ENCODE peak calls at places on chromosomes 13 and 19, in eight cellular contexts. One of them, this sample, is unnamed.

GRCh38 chr13:25980255-25980654 is 71.6 kb downstream of the SHISA2 start:
- DNase-seq in left lung: no peak
- DNase-seq in CD8-positive, alpha-beta memory T cell: no peak
- DNase-seq in right cardiac atrium: no peak
- DNase-seq in WERI-Rb-1: peak; percentile 47
- DNase-seq in aorta: no peak
- DNase-seq in heart left ventricle: no peak
- DNase-seq in choroid plexus epithelial cell: peak; percentile 58
- DNase-seq in this sample: no peak

GRCh38 chr13:50098693-50099092 is 83.4 kb downstream of the KCNRG start:
- DNase-seq in left lung: no peak
- DNase-seq in aorta: no peak
- DNase-seq in CD8-positive, alpha-beta memory T cell: no peak
- DNase-seq in WERI-Rb-1: no peak
- DNase-seq in heart left ventricle: no peak
- DNase-seq in choroid plexus epithelial cell: no peak
- DNase-seq in right cardiac atrium: no peak
- DNase-seq in this sample: no peak

GRCh38 chr19:35643255-35644205 is 2.0 kb downstream of the ETV2 start:
- DNase-seq in WERI-Rb-1: peak; percentile 92
- DNase-seq in right cardiac atrium: peak; percentile 87
- DNase-seq in heart left ventricle: peak; percentile 74
- DNase-seq in choroid plexus epithelial cell: peak; percentile 82
- DNase-seq in CD8-positive, alpha-beta memory T cell: peak; percentile 82
- DNase-seq in left lung: peak; percentile 90
- DNase-seq in aorta: peak; percentile 89
- DNase-seq in this sample: peak; percentile 69

GRCh38 chr19:38975861-38976271 is 324 bp upstream of the FBXO17 start:
- DNase-seq in right cardiac atrium: no peak
- DNase-seq in left lung: peak; percentile 35
- DNase-seq in CD8-positive, alpha-beta memory T cell: no peak
- DNase-seq in choroid plexus epithelial cell: peak; percentile 51
- DNase-seq in WERI-Rb-1: peak; percentile 88
- DNase-seq in aorta: peak; percentile 50
- DNase-seq in heart left ventricle: peak; percentile 20
- DNase-seq in this sample: peak; percentile 52

GRCh38 chr13:105442941-105443340 is 1092.5 kb downstream of the EFNB2 start:
- DNase-seq in CD8-positive, alpha-beta memory T cell: no peak
- DNase-seq in left lung: no peak
- DNase-seq in aorta: no peak
- DNase-seq in right cardiac atrium: no peak
- DNase-seq in heart left ventricle: peak; percentile 18
- DNase-seq in WERI-Rb-1: no peak
- DNase-seq in choroid plexus epithelial cell: peak; percentile 99
- DNase-seq in this sample: peak; percentile 85

GRCh38 chr13:24502567-24503375 is 9.8 kb downstream of the PARP4 start:
- DNase-seq in choroid plexus epithelial cell: peak; percentile 61
- DNase-seq in WERI-Rb-1: no peak
- DNase-seq in aorta: no peak
- DNase-seq in left lung: no peak
- DNase-seq in right cardiac atrium: peak; percentile 40
- DNase-seq in heart left ventricle: no peak
- DNase-seq in CD8-positive, alpha-beta memory T cell: no peak
- DNase-seq in this sample: peak; percentile 64

GRCh38 chr13:113364371-113364932 is 522 bp upstream of the GRTP1 start:
- DNase-seq in right cardiac atrium: no peak
- DNase-seq in CD8-positive, alpha-beta memory T cell: peak; percentile 7
- DNase-seq in heart left ventricle: no peak
- DNase-seq in choroid plexus epithelial cell: no peak
- DNase-seq in aorta: no peak
- DNase-seq in left lung: no peak
- DNase-seq in WERI-Rb-1: peak; percentile 40
- DNase-seq in this sample: no peak

GRCh38 chr19:11814707-11815050 is 606 bp downstream of the ZNF440 start:
- DNase-seq in right cardiac atrium: no peak
- DNase-seq in left lung: no peak
- DNase-seq in WERI-Rb-1: no peak
- DNase-seq in heart left ventricle: no peak
- DNase-seq in CD8-positive, alpha-beta memory T cell: no peak
- DNase-seq in aorta: no peak
- DNase-seq in choroid plexus epithelial cell: peak; percentile 51
- DNase-seq in this sample: peak; percentile 47

GRCh38 chr19:35959968-35960320 is 23.8 kb downstream of the LRFN3 start:
- DNase-seq in right cardiac atrium: no peak
- DNase-seq in heart left ventricle: no peak
- DNase-seq in aorta: no peak
- DNase-seq in left lung: no peak
- DNase-seq in choroid plexus epithelial cell: no peak
- DNase-seq in WERI-Rb-1: no peak
- DNase-seq in CD8-positive, alpha-beta memory T cell: no peak
- DNase-seq in this sample: no peak

GRCh38 chr13:49308977-49309408 is 61.3 kb downstream of the CDADC1 start:
- DNase-seq in heart left ventricle: no peak
- DNase-seq in choroid plexus epithelial cell: peak; percentile 35
- DNase-seq in left lung: no peak
- DNase-seq in right cardiac atrium: peak; percentile 54
- DNase-seq in aorta: no peak
- DNase-seq in CD8-positive, alpha-beta memory T cell: no peak
- DNase-seq in WERI-Rb-1: no peak
- DNase-seq in this sample: peak; percentile 30

GRCh38 chr13:110445183-110445582 is 116.3 kb downstream of the RAB20 start:
- DNase-seq in left lung: no peak
- DNase-seq in aorta: no peak
- DNase-seq in WERI-Rb-1: no peak
- DNase-seq in heart left ventricle: no peak
- DNase-seq in choroid plexus epithelial cell: peak; percentile 89
- DNase-seq in right cardiac atrium: no peak
- DNase-seq in CD8-positive, alpha-beta memory T cell: no peak
- DNase-seq in this sample: no peak

GRCh38 chr13:60019119-60019993 is 144.4 kb downstream of the DIAPH3 start:
- DNase-seq in aorta: no peak
- DNase-seq in CD8-positive, alpha-beta memory T cell: no peak
- DNase-seq in heart left ventricle: no peak
- DNase-seq in choroid plexus epithelial cell: peak; percentile 61
- DNase-seq in left lung: no peak
- DNase-seq in WERI-Rb-1: no peak
- DNase-seq in right cardiac atrium: no peak
- DNase-seq in this sample: peak; percentile 55

GRCh38 chr19:7926727-7927604 is 1.0 kb upstream of the CTXN1 start:
- DNase-seq in CD8-positive, alpha-beta memory T cell: no peak
- DNase-seq in heart left ventricle: peak; percentile 11
- DNase-seq in left lung: no peak
- DNase-seq in WERI-Rb-1: peak; percentile 45
- DNase-seq in right cardiac atrium: peak; percentile 38
- DNase-seq in choroid plexus epithelial cell: no peak
- DNase-seq in aorta: peak; percentile 57
- DNase-seq in this sample: no peak

GRCh38 chr19:6278740-6279619 is 795 bp downstream of the MLLT1 start:
- DNase-seq in choroid plexus epithelial cell: no peak
- DNase-seq in WERI-Rb-1: no peak
- DNase-seq in aorta: no peak
- DNase-seq in left lung: no peak
- DNase-seq in heart left ventricle: no peak
- DNase-seq in right cardiac atrium: peak; percentile 39
- DNase-seq in CD8-positive, alpha-beta memory T cell: peak; percentile 24
- DNase-seq in this sample: no peak

GRCh38 chr19:6279620-6279930 is 200 bp downstream of the MLLT1 start:
- DNase-seq in choroid plexus epithelial cell: no peak
- DNase-seq in CD8-positive, alpha-beta memory T cell: no peak
- DNase-seq in right cardiac atrium: peak; percentile 41
- DNase-seq in WERI-Rb-1: no peak
- DNase-seq in aorta: no peak
- DNase-seq in heart left ventricle: no peak
- DNase-seq in left lung: no peak
- DNase-seq in this sample: no peak

GRCh38 chr19:6279931-6280591 is at the start of gene MLLT1:
- DNase-seq in heart left ventricle: peak; percentile 98
- DNase-seq in aorta: peak; percentile 98
- DNase-seq in right cardiac atrium: peak; percentile 97
- DNase-seq in left lung: peak; percentile 97
- DNase-seq in WERI-Rb-1: peak; percentile 97
- DNase-seq in CD8-positive, alpha-beta memory T cell: peak; percentile 90
- DNase-seq in choroid plexus epithelial cell: peak; percentile 98
- DNase-seq in this sample: peak; percentile 96

GRCh38 chr19:6276447-6276846 is 3.3 kb downstream of the MLLT1 start:
- DNase-seq in choroid plexus epithelial cell: peak; percentile 75
- DNase-seq in right cardiac atrium: peak; percentile 76
- DNase-seq in CD8-positive, alpha-beta memory T cell: no peak
- DNase-seq in left lung: no peak
- DNase-seq in heart left ventricle: peak; percentile 45
- DNase-seq in WERI-Rb-1: peak; percentile 70
- DNase-seq in aorta: peak; percentile 81
- DNase-seq in this sample: peak; percentile 94

GRCh38 chr19:6278051-6278450 is 1.7 kb downstream of the MLLT1 start:
- DNase-seq in WERI-Rb-1: no peak
- DNase-seq in heart left ventricle: no peak
- DNase-seq in right cardiac atrium: no peak
- DNase-seq in left lung: no peak
- DNase-seq in choroid plexus epithelial cell: no peak
- DNase-seq in CD8-positive, alpha-beta memory T cell: no peak
- DNase-seq in aorta: no peak
- DNase-seq in this sample: no peak
- H3K4me3 ChIP-seq in WERI-Rb-1: no peak overlapping the region
- H3K4me3 ChIP-seq in heart left ventricle: no peak overlapping the region
- H3K4me3 ChIP-seq in right cardiac atrium: no peak overlapping the region
- H3K4me3 ChIP-seq in left lung: no peak overlapping the region
- H3K4me3 ChIP-seq in choroid plexus epithelial cell: peak overlapping the region; percentile 74
- H3K4me3 ChIP-seq in CD8-positive, alpha-beta memory T cell: no peak overlapping the region
- H3K4me3 ChIP-seq in aorta: no peak overlapping the region
- H3K4me3 ChIP-seq in this sample: peak overlapping the region; percentile 87

GRCh38 chr13:39209731-39210633 is 171.7 kb downstream of the NHLRC3 start:
- DNase-seq in heart left ventricle: no peak
- DNase-seq in aorta: no peak
- DNase-seq in CD8-positive, alpha-beta memory T cell: no peak
- DNase-seq in left lung: no peak
- DNase-seq in right cardiac atrium: no peak
- DNase-seq in WERI-Rb-1: no peak
- DNase-seq in choroid plexus epithelial cell: peak; percentile 14
- DNase-seq in this sample: peak; percentile 32

GRCh38 chr13:39215971-39216370 is 177.7 kb downstream of the NHLRC3 start:
- DNase-seq in aorta: no peak
- DNase-seq in right cardiac atrium: no peak
- DNase-seq in WERI-Rb-1: no peak
- DNase-seq in left lung: no peak
- DNase-seq in choroid plexus epithelial cell: no peak
- DNase-seq in CD8-positive, alpha-beta memory T cell: no peak
- DNase-seq in heart left ventricle: no peak
- DNase-seq in this sample: no peak

GRCh38 chr13:39210961-39211534 is 172.8 kb downstream of the NHLRC3 start:
- DNase-seq in CD8-positive, alpha-beta memory T cell: no peak
- DNase-seq in WERI-Rb-1: no peak
- DNase-seq in heart left ventricle: no peak
- DNase-seq in aorta: no peak
- DNase-seq in right cardiac atrium: no peak
- DNase-seq in choroid plexus epithelial cell: no peak
- DNase-seq in left lung: no peak
- DNase-seq in this sample: no peak
- H3K4me3 ChIP-seq in CD8-positive, alpha-beta memory T cell: no peak overlapping the region
- H3K4me3 ChIP-seq in WERI-Rb-1: no peak overlapping the region
- H3K4me3 ChIP-seq in heart left ventricle: no peak overlapping the region
- H3K4me3 ChIP-seq in aorta: no peak overlapping the region
- H3K4me3 ChIP-seq in right cardiac atrium: no peak overlapping the region
- H3K4me3 ChIP-seq in choroid plexus epithelial cell: no peak overlapping the region
- H3K4me3 ChIP-seq in left lung: no peak overlapping the region
- H3K4me3 ChIP-seq in this sample: no peak overlapping the region

DNA sequence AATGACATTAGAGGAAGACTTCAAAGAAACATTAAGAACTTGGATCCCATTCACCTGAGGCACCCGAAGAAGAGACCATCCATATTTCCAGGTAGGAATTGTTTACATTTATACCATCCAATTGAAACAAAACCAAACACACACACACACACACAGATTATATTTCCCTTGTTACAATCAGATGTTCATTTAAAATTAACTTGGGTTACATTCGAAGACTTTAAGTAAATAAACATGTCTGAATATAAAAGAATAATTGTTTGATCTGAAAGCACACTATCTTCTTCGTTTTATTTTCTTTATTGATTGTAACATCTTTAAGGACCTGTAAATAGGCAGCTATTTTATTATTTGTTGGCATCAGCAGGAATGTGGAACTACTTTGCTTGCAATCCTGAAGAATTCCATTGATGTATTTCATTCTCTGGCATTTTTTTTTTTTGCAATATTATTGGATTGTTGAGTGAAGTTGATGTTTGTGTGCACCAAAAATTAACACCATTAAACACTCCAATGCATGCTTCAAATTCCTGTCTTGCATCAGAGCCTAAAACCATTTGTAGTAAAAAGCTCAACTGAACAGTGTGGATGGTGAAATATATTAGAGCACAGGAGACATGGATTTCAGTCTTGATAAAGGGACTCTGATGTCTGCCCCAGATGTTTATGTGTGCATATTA is 85.3 kb upstream of the FRY start:
- DNase-seq in aorta: no peak
- DNase-seq in left lung: no peak
- DNase-seq in right cardiac atrium: no peak
- DNase-seq in CD8-positive, alpha-beta memory T cell: no peak
- DNase-seq in WERI-Rb-1: no peak
- DNase-seq in heart left ventricle: no peak
- DNase-seq in choroid plexus epithelial cell: peak; percentile 46
- DNase-seq in this sample: peak; percentile 44
- H3K4me3 ChIP-seq in aorta: no peak overlapping the region
- H3K4me3 ChIP-seq in left lung: no peak overlapping the region
- H3K4me3 ChIP-seq in right cardiac atrium: no peak overlapping the region
- H3K4me3 ChIP-seq in CD8-positive, alpha-beta memory T cell: no peak overlapping the region
- H3K4me3 ChIP-seq in WERI-Rb-1: no peak overlapping the region
- H3K4me3 ChIP-seq in heart left ventricle: peak overlapping the region; percentile 21
- H3K4me3 ChIP-seq in choroid plexus epithelial cell: no peak overlapping the region
- H3K4me3 ChIP-seq in this sample: no peak overlapping the region

DNA sequence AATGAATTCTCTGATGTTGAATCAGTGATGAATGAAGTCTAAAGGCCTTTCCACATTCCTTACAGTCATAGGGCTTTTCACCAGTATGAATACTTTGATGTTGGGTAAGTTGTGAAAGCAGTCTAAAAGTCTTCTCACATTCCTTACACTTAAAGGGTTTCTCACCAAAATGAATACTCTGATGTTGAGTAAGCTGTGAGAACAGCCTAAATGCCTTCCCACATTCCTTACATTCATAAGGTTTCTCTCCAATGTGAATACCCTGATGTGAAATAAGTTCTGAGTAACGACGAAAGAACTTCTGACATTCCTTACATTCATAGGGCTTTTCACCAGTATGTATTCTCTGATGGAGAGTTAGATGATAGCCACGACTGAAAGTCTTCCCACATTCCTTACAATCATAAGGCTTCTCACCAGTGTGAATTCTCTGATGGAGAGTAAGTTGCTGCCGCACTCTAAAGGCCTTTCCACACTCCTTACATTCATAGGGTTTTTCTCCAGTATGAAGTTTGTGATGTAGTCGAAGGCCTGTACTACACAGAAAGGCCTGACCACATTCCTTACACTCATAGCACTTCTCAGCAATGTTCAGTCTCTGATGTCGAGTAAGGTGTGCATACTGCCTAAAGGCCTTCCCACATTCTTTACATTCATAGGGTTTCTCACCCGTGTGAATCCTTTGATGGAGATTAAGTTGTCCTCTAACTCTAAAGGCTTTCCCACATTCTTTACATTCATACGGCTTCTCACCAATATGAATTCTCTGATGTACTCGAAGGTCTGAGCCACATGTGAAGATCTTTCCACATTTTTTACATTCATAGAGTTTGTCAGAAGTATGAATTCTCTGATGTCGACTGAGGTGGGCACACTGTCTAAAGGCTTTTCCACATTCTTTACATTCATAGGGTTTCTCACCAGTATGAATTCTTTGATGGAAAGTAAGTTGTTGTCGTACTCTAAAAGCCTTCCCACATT is 19.9 kb downstream of the ZFP30 start:
- DNase-seq in CD8-positive, alpha-beta memory T cell: no peak
- DNase-seq in heart left ventricle: no peak
- DNase-seq in choroid plexus epithelial cell: peak; percentile 3
- DNase-seq in right cardiac atrium: no peak
- DNase-seq in WERI-Rb-1: no peak
- DNase-seq in aorta: no peak
- DNase-seq in left lung: no peak
- DNase-seq in this sample: no peak
- H3K4me3 ChIP-seq in CD8-positive, alpha-beta memory T cell: no peak overlapping the region
- H3K4me3 ChIP-seq in heart left ventricle: no peak overlapping the region
- H3K4me3 ChIP-seq in choroid plexus epithelial cell: no peak overlapping the region
- H3K4me3 ChIP-seq in right cardiac atrium: peak overlapping the region; percentile 18
- H3K4me3 ChIP-seq in WERI-Rb-1: no peak overlapping the region
- H3K4me3 ChIP-seq in aorta: peak overlapping the region; percentile 34
- H3K4me3 ChIP-seq in left lung: no peak overlapping the region
- H3K4me3 ChIP-seq in this sample: no peak overlapping the region